ENCODE peak calls at places on chromosomes 5 and 9, in seven cellular contexts. E, G, P, A, K, H and J are unnamed samples.

GRCh38 chr5:32233696-32234447 is 59.8 kb upstream of the GOLPH3 start:
- DNase-seq in P (peak), E (no peak), K (no peak), A (no peak), H (no peak), G (peak), J (no peak)

GRCh38 chr5:56048124-56048523 is 53.4 kb upstream of the IL6ST start:
- DNase-seq in K (no peak), P (no peak), H (no peak), A (no peak), E (no peak), G (no peak), J (no peak)

GRCh38 chr9:122124048-122124447 is 30.9 kb upstream of the TTLL11 start:
- DNase-seq in E (no peak), P (no peak), G (no peak), A (no peak), K (no peak), H (no peak), J (no peak)

GRCh38 chr9:132994410-132995120 is 16.1 kb downstream of the GFI1B start:
- DNase-seq in A (no peak), K (no peak), G (peak), P (no peak), H (no peak), E (no peak), J (peak)

GRCh38 chr5:23330726-23331125 is 176.7 kb upstream of the PRDM9 start:
- DNase-seq in G (peak), A (no peak), P (no peak), K (no peak), E (no peak), H (no peak), J (no peak)

GRCh38 chr5:141519605-141520288 is 30.9 kb downstream of the PCDHGC5 start:
- DNase-seq in K (no peak), A (no peak), G (no peak), H (no peak), E (no peak), P (no peak), J (no peak)

GRCh38 chr5:140631831-140632365 is 1.1 kb downstream of the CD14 start:
- DNase-seq in K (no peak), P (no peak), H (no peak), E (no peak), G (no peak), A (no peak), J (no peak)

GRCh38 chr9:34550681-34551270 is 28.0 kb upstream of the ENHO start:
- DNase-seq in E (no peak), H (no peak), G (no peak), P (no peak), K (no peak), A (no peak), J (no peak)

GRCh38 chr9:37464426-37465248 is 613 bp downstream of the ZBTB5 start:
- DNase-seq in P (no peak), K (peak), E (no peak), A (peak), G (peak), H (no peak), J (no peak)

GRCh38 chr5:129906177-129906887 is 2.1 kb downstream of the CHSY3 start:
- DNase-seq in G (no peak), P (peak), H (peak), A (peak), K (peak), E (peak), J (no peak)

GRCh38 chr5:156148307-156148706 is 178.7 kb upstream of the SGCD start:
- DNase-seq in E (no peak), K (no peak), G (no peak), P (no peak), A (no peak), H (no peak), J (no peak)

GRCh38 chr5:131747180-131748105 is 49.4 kb downstream of the FNIP1 start:
- DNase-seq in K (no peak), G (peak), P (no peak), E (no peak), H (no peak), A (no peak), J (no peak)

GRCh38 chr9:71268871-71269640 is 147.6 kb upstream of the TRPM3 start:
- DNase-seq in A (no peak), E (no peak), G (no peak), H (no peak), K (no peak), P (no peak), J (no peak)

GRCh38 chr5:141692533-141692888 is 10.5 kb upstream of the ARAP3 start:
- DNase-seq in H (no peak), E (peak), G (no peak), K (no peak), P (no peak), A (no peak), J (no peak)

GRCh38 chr9:123003467-123003866 is 30.0 kb upstream of the GPR21 start:
- DNase-seq in K (no peak), H (no peak), P (no peak), A (no peak), G (no peak), E (no peak), J (no peak)

GRCh38 chr5:159849437-159850191 is 66.7 kb upstream of the ADRA1B start:
- DNase-seq in E (no peak), G (peak), K (no peak), H (no peak), P (no peak), A (no peak), J (peak)

GRCh38 chr5:1659100-1660036 is 135.6 kb upstream of the LPCAT1 start:
- DNase-seq in P (no peak), K (no peak), G (no peak), H (no peak), A (no peak), E (no peak), J (no peak)

GRCh38 chr5:110703481-110703880 is 23.0 kb downstream of the TMEM232 start:
- DNase-seq in A (no peak), P (no peak), G (no peak), E (no peak), K (no peak), H (no peak), J (no peak)

GRCh38 chr9:133691659-133692363 is 46.3 kb downstream of the SARDH start:
- DNase-seq in P (no peak), A (no peak), G (peak), E (no peak), K (no peak), H (no peak), J (no peak)

GRCh38 chr5:107570805-107571531 is 99.8 kb downstream of the EFNA5 start:
- DNase-seq in H (no peak), G (no peak), A (no peak), P (no peak), K (no peak), E (no peak), J (no peak)

GRCh38 chr9:78029601-78030552 is 1.7 kb downstream of the GNAQ start:
- DNase-seq in K (no peak), A (no peak), G (no peak), E (no peak), H (no peak), P (no peak), J (no peak)

GRCh38 chr5:135669416-135669815 is 90.6 kb upstream of the CXCL14 start:
- DNase-seq in P (no peak), G (no peak), K (no peak), E (no peak), H (no peak), A (no peak), J (no peak)

GRCh38 chr5:95238560-95239325 is 46.2 kb downstream of the MCTP1 start:
- DNase-seq in A (no peak), E (no peak), K (no peak), G (peak), H (no peak), P (no peak), J (no peak)

GRCh38 chr5:81007637-81008027 is 47.5 kb downstream of the RASGRF2 start:
- DNase-seq in K (no peak), E (no peak), P (no peak), G (no peak), A (no peak), H (no peak), J (no peak)

GRCh38 chr5:591746-592145 is 20.4 kb upstream of the CEP72 start:
- DNase-seq in K (no peak), E (no peak), P (no peak), G (no peak), A (no peak), H (no peak), J (no peak)

GRCh38 chr5:160260881-160261815 is 31.8 kb downstream of the FABP6 start:
- DNase-seq in G (peak), E (no peak), H (no peak), P (peak), A (no peak), K (no peak), J (no peak)

GRCh38 chr5:310941-311434 is 10.5 kb upstream of the AHRR start:
- DNase-seq in A (peak), H (no peak), E (no peak), G (peak), P (no peak), K (no peak), J (no peak)

GRCh38 chr9:114694146-114694545 is 12.2 kb upstream of the TEX48 start:
- DNase-seq in K (no peak), E (no peak), H (no peak), G (peak), A (no peak), P (no peak), J (no peak)

GRCh38 chr9:137947012-137947411 is 69.4 kb downstream of the CACNA1B start:
- DNase-seq in K (no peak), P (no peak), G (no peak), A (no peak), H (no peak), E (no peak), J (no peak)

GRCh38 chr9:134769084-134769455 is 111.5 kb upstream of the FCN2 start:
- DNase-seq in E (no peak), K (no peak), H (no peak), G (no peak), A (no peak), P (no peak), J (no peak)

GRCh38 chr9:110157812-110158629 is 49.9 kb downstream of the C9orf152 start:
- DNase-seq in P (no peak), G (no peak), E (no peak), K (no peak), H (no peak), A (no peak), J (no peak)

GRCh38 chr9:120941046-120941770 is 14.6 kb upstream of the TRAF1 start:
- DNase-seq in P (no peak), E (no peak), H (no peak), K (no peak), A (no peak), G (peak), J (no peak)
- H3K27ac ChIP-seq in P (no peak), E (no peak), H (no peak), K (no peak), A (peak), G (peak), J (peak)

DNA sequence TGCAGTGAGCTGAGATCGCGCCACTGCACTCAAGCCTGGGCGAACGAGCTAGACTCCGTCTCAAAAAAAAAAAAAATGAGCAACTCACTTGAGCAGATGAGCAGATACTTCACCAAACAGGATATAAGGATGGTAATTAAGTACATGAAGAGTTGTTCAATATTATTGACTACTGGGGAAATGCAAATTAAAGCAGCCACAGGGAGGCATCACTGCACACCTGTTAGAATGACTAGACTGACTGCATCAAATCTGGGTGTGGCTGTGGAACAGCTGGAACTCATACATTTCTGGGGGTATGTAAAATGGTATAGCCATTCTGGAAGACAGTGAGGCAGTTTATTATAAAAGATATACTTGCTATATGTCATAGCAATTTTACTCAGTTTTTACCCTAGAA is 93.0 kb downstream of the WNK2 start:
- DNase-seq in K (no peak), G (peak), A (no peak), H (no peak), E (no peak), P (no peak), J (no peak)
- H3K27ac ChIP-seq in K (no peak), G (no peak), A (no peak), H (no peak), E (no peak), P (no peak), J (no peak)

GRCh38 chr9:127919253-127919815 is 2.5 kb upstream of the ST6GALNAC4 start:
- DNase-seq in A (peak), P (peak), H (no peak), E (peak), K (peak), G (peak), J (peak)
- H3K27ac ChIP-seq in A (peak), P (no peak), H (no peak), E (no peak), K (no peak), G (peak), J (peak)

DNA sequence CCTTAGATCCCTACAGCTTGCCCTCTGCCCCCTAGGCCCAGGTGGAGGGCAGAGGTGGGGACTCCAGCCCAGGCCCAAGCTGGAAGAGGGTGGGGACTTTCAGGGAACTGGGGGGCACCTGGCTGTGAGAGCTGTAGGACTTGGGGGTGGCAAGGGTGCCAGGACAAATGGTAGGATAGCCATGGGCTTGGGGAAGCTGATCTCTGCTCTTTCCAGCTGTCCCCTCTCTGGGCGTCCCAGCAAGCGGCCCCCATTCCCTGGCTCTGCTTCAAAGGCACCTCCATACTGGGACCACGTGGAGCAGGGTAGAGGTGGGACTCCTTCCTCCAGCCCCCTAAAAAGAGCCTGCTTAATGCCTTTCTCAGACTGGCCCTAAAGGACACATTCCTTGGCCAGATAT is 385 bp downstream of the LTC4S start:
- DNase-seq in H (no peak), P (peak), A (peak), K (no peak), E (no peak), G (no peak), J (no peak)
- H3K27ac ChIP-seq in H (no peak), P (peak), A (peak), K (peak), E (peak), G (no peak), J (no peak)

GRCh38 chr9:105282870-105283621 is 38.6 kb downstream of the SLC44A1 start:
- DNase-seq in A (no peak), E (no peak), K (no peak), H (no peak), P (no peak), G (no peak), J (no peak)
- H3K27ac ChIP-seq in A (no peak), E (no peak), K (no peak), H (no peak), P (no peak), G (no peak), J (no peak)